ENCODE peak calls at places on chromosomes 12 and 14, in four cellular contexts. D is endothelial cell of umbilical vein, V is GM12878, X is IMR-90. C is an unnamed sample.
A peak's percentile ranks its signal among the peaks of the same experiment; 100 is the strongest.

GRCh38 chr14:30283822-30284446 is 275.0 kb upstream of the G2E3 start:
- DNase-seq in V (no peak), D (peak; percentile 60), X (peak; percentile 53), C (peak; percentile 14)

GRCh38 chr12:54363610-54364009 is 676 bp downstream of the GPR84 start:
- DNase-seq in V (no peak), X (no peak), D (no peak), C (no peak)

GRCh38 chr12:76943004-76943403 is 64.2 kb upstream of the CSRP2 start:
- DNase-seq in X (no peak), D (no peak), V (no peak), C (no peak)

GRCh38 chr12:43309845-43310405 is 242.1 kb downstream of the ADAMTS20 start:
- DNase-seq in V (no peak), D (no peak), X (peak; percentile 99), C (no peak)

GRCh38 chr14:94373708-94374107 is 14.7 kb downstream of the SERPINA1 start:
- DNase-seq in V (no peak), X (peak; percentile 97), D (no peak), C (no peak)

GRCh38 chr12:30257614-30258013 is 438.1 kb downstream of the IPO8 start:
- DNase-seq in V (no peak), D (no peak), X (no peak), C (no peak)

GRCh38 chr12:96047621-96048211 is 12.3 kb upstream of the LTA4H start:
- DNase-seq in V (peak; percentile 68), X (peak; percentile 72), D (peak; percentile 83), C (no peak)

GRCh38 chr14:93212432-93212831 is 5.4 kb downstream of the UBR7 start:
- DNase-seq in X (no peak), V (peak; percentile 64), D (no peak), C (no peak)

GRCh38 chr12:26799741-26800140 is 33.3 kb downstream of the ITPR2 start:
- DNase-seq in X (no peak), D (peak; percentile 18), V (no peak), C (no peak)

GRCh38 chr14:71438684-71439083 is 493.5 kb upstream of the RGS6 start:
- DNase-seq in X (peak; percentile 44), D (no peak), V (no peak), C (no peak)

GRCh38 chr12:12210983-12211382 is 55.9 kb downstream of the LRP6 start:
- DNase-seq in V (no peak), D (no peak), X (no peak), C (no peak)
- TF ChIP-seq FOS in V (no peak), D (no peak), X (no peak), C (no peak)

GRCh38 chr14:100556936-100557505 is 30.2 kb downstream of the BEGAIN start:
- DNase-seq in V (no peak), X (no peak), D (no peak), C (peak; percentile 28)
- TF ChIP-seq FOS in V (no peak), X (no peak), D (no peak), C (no peak)

GRCh38 chr14:70086685-70087379 is 101.9 kb downstream of the SLC8A3 start:
- DNase-seq in X (peak; percentile 54), D (peak; percentile 35), V (no peak), C (peak; percentile 19)
- TF ChIP-seq FOS in X (no peak), D (no peak), V (no peak), C (no peak)

GRCh38 chr14:102822311-102822863 is 45.1 kb downstream of the TRAF3 start:
- DNase-seq in D (peak; percentile 15), X (peak; percentile 28), V (no peak), C (no peak)
- TF ChIP-seq FOS in D (no peak), X (no peak), V (no peak), C (no peak)

GRCh38 chr12:50283230-50283923 is at the start of gene LIMA1:
- DNase-seq in D (peak; percentile 84), V (peak; percentile 37), X (peak; percentile 75), C (peak; percentile 95)
- TF ChIP-seq FOS in D (no peak), V (no peak), X (no peak), C (no peak)

C was measured in K562.